ENCODE peak calls at places on chromosomes 1 and 21, in nine cellular contexts. A is RWPE2, Q is Caco-2, V is heart left ventricle, J is cardiac muscle cell, C is AG04450, K is keratinocyte, T is kidney epithelial cell, W is osteoblast. R is an unnamed sample. For H3K27me3, the result is how much of the 10 kb centered on the place peaks cover.

GRCh38 chr1:178724734-178725602 is at the start of gene RALGPS2:
- DNase-seq in A (peak), Q (peak), V (peak), J (peak), C (no peak), K (no peak), T (peak), W (peak), R (peak)

GRCh38 chr1:155307247-155307740 is 1.4 kb upstream of the FDPS start:
- DNase-seq in A (no peak), Q (peak), V (no peak), J (peak), C (no peak), K (no peak), T (no peak), W (no peak), R (no peak)

GRCh38 chr1:217079579-217079978 is 356.4 kb upstream of the ESRRG start:
- DNase-seq in A (no peak), Q (no peak), V (no peak), J (no peak), C (no peak), K (no peak), T (no peak), W (no peak), R (no peak)

GRCh38 chr1:154493276-154493675 is 8.7 kb upstream of the TDRD10 start:
- DNase-seq in A (no peak), Q (no peak), V (peak), J (no peak), C (no peak), K (no peak), T (no peak), W (no peak), R (no peak)

GRCh38 chr1:47478090-47478489 is 40.2 kb downstream of the FOXD2 start:
- DNase-seq in A (no peak), Q (peak), V (no peak), J (peak), C (no peak), K (no peak), T (no peak), W (no peak), R (no peak)

GRCh38 chr1:29583727-29584126 is 347.4 kb downstream of the PTPRU start:
- DNase-seq in A (peak), Q (no peak), V (no peak), J (no peak), C (no peak), K (peak), T (no peak), W (no peak), R (no peak)

GRCh38 chr1:156767879-156768608 is 709 bp downstream of the PRCC start:
- DNase-seq in A (no peak), Q (no peak), V (peak), J (no peak), C (no peak), K (no peak), T (no peak), W (no peak), R (peak)

GRCh38 chr1:11458811-11459275 is 20.1 kb upstream of the DISP3 start:
- DNase-seq in A (no peak), Q (no peak), V (peak), J (peak), C (no peak), K (no peak), T (no peak), W (peak), R (peak)

GRCh38 chr1:95196017-95196416 is 38.0 kb upstream of the RWDD3 start:
- DNase-seq in A (no peak), Q (no peak), V (no peak), J (peak), C (no peak), K (no peak), T (no peak), W (no peak), R (no peak)

GRCh38 chr1:54297596-54298283 is 97.8 kb downstream of the MRPL37 start:
- DNase-seq in A (no peak), Q (no peak), V (no peak), J (no peak), C (no peak), K (no peak), T (no peak), W (no peak), R (peak)

GRCh38 chr1:7993593-7994479 is 32.3 kb downstream of the ERRFI1 start:
- DNase-seq in A (no peak), Q (no peak), V (no peak), J (peak), C (peak), K (no peak), T (peak), W (peak), R (no peak)

GRCh38 chr1:206975313-206975712 is 5.1 kb upstream of the FCAMR start:
- DNase-seq in A (no peak), Q (no peak), V (no peak), J (no peak), C (no peak), K (no peak), T (no peak), W (no peak), R (no peak)

GRCh38 chr1:223243441-223244050 is 100.5 kb upstream of the TLR5 start:
- DNase-seq in A (no peak), Q (no peak), V (no peak), J (no peak), C (no peak), K (no peak), T (no peak), W (no peak), R (no peak)

GRCh38 chr1:77322061-77322900 is 40.5 kb downstream of the AK5 start:
- DNase-seq in A (peak), Q (peak), V (no peak), J (peak), C (peak), K (peak), T (peak), W (peak), R (no peak)

GRCh38 chr21:38136201-38136600 is 120.6 kb upstream of the KCNJ15 start:
- DNase-seq in A (no peak), Q (no peak), V (no peak), J (peak), C (no peak), K (no peak), T (no peak), W (no peak), R (no peak)

GRCh38 chr1:3080236-3080964 is 11.4 kb downstream of the PRDM16 start:
- DNase-seq in A (no peak), Q (no peak), V (no peak), J (no peak), C (no peak), K (no peak), T (no peak), W (no peak), R (no peak)

GRCh38 chr21:29718081-29718815 is 221.5 kb downstream of the GRIK1 start:
- DNase-seq in A (no peak), Q (no peak), V (no peak), J (peak), C (no peak), K (no peak), T (no peak), W (no peak), R (no peak)

GRCh38 chr1:150976879-150977694 is 2.5 kb upstream of the CERS2 start:
- DNase-seq in A (peak), Q (peak), V (peak), J (no peak), C (no peak), K (peak), T (peak), W (peak), R (peak)

GRCh38 chr21:46325073-46325912 is 1.3 kb downstream of the PCNT start:
- DNase-seq in A (no peak), Q (peak), V (peak), J (peak), C (no peak), K (no peak), T (no peak), W (peak), R (no peak)

GRCh38 chr21:14260459-14260764 is 44.5 kb downstream of the RBM11 start:
- DNase-seq in A (no peak), Q (no peak), V (no peak), J (no peak), C (no peak), K (no peak), T (no peak), W (no peak), R (no peak)

GRCh38 chr21:14263879-14264278 is 47.9 kb downstream of the RBM11 start:
- DNase-seq in A (no peak), Q (no peak), V (no peak), J (no peak), C (no peak), K (no peak), T (no peak), W (no peak), R (no peak)

GRCh38 chr21:14262039-14262438 is 46.1 kb downstream of the RBM11 start:
- DNase-seq in A (no peak), Q (no peak), V (no peak), J (no peak), C (no peak), K (no peak), T (no peak), W (no peak), R (no peak)

DNA sequence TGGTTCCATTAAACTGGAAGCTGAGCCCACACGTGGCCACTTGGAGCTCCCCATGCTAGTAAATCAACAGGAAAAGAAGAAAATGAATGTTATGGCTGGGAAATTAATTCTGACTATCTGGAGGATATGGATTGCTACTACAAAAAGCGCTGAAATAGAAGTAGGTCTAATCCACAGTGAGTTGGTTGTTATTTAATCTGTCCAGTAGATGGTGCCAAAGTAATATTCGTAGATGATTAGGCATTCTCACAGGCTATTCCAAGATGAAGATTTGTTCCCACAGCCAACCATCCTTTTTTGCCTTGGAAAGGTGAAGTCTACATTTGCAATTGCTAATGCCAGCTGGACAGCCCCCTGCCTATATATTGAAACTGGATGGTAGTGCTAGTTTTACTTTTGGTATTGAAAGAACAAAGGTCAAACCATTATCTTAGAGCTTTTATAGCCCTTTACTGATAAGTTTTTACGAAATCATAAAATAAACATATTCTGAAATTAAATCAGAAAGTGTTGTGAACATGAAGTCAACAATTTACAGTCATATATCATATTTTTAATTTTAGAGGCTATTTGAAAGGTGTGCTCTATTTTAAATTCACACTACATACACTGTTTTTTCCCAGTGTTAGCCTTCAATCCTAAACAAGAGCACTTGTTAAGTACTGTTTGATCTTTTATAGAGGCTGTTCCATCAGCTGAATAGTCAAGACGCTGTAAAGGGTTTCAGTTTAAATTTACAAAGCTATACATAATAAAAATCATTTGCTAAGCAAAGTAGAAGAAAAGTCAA is 43.9 kb downstream of the RBM11 start:
- DNase-seq in A (no peak), Q (peak), V (no peak), J (peak), C (no peak), K (no peak), T (no peak), W (peak), R (no peak)
- TF ChIP-seq CTCF in A (peak), Q (peak), V (peak), J (peak), C (peak), K (no peak), T (peak), W (peak), R (peak)

GRCh38 chr21:16492892-16493291 is 763.1 kb downstream of the USP25 start:
- DNase-seq in A (no peak), Q (no peak), V (no peak), J (no peak), C (no peak), K (no peak), T (no peak), W (no peak), R (no peak)
- H3K27me3 ChIP-seq in A (under half), Q (under half), V (under half), J (under half), C (under half), K (under half), T (under half), W (under half), R (under half)

GRCh38 chr1:38088366-38088765 is 41.8 kb upstream of the POU3F1 start:
- DNase-seq in A (no peak), Q (peak), V (no peak), J (no peak), C (no peak), K (no peak), T (no peak), W (no peak), R (no peak)
- TF ChIP-seq CTCF in A (no peak), Q (no peak), V (no peak), J (no peak), C (no peak), K (peak), T (no peak), W (no peak), R (no peak)

GRCh38 chr1:175891783-175892309 is 148.5 kb upstream of the TNR start:
- DNase-seq in A (no peak), Q (no peak), V (no peak), J (no peak), C (no peak), K (no peak), T (no peak), W (no peak), R (no peak)

GRCh38 chr1:175893192-175893591 is 149.8 kb upstream of the TNR start:
- DNase-seq in A (no peak), Q (no peak), V (no peak), J (peak), C (no peak), K (no peak), T (no peak), W (no peak), R (no peak)

GRCh38 chr1:175892686-175893085 is 149.3 kb upstream of the TNR start:
- DNase-seq in A (no peak), Q (no peak), V (no peak), J (peak), C (no peak), K (no peak), T (no peak), W (no peak), R (no peak)

GRCh38 chr1:175895966-175896365 is 152.6 kb upstream of the TNR start:
- DNase-seq in A (no peak), Q (no peak), V (no peak), J (no peak), C (no peak), K (no peak), T (no peak), W (no peak), R (no peak)

GRCh38 chr1:175894543-175894942 is 151.1 kb upstream of the TNR start:
- DNase-seq in A (no peak), Q (no peak), V (no peak), J (no peak), C (no peak), K (no peak), T (no peak), W (no peak), R (no peak)
- H3K27me3 ChIP-seq in A (under half), Q (under half), V (under half), J (under half), C (under half), K (under half), T (under half), W (under half), R (under half)

DNA sequence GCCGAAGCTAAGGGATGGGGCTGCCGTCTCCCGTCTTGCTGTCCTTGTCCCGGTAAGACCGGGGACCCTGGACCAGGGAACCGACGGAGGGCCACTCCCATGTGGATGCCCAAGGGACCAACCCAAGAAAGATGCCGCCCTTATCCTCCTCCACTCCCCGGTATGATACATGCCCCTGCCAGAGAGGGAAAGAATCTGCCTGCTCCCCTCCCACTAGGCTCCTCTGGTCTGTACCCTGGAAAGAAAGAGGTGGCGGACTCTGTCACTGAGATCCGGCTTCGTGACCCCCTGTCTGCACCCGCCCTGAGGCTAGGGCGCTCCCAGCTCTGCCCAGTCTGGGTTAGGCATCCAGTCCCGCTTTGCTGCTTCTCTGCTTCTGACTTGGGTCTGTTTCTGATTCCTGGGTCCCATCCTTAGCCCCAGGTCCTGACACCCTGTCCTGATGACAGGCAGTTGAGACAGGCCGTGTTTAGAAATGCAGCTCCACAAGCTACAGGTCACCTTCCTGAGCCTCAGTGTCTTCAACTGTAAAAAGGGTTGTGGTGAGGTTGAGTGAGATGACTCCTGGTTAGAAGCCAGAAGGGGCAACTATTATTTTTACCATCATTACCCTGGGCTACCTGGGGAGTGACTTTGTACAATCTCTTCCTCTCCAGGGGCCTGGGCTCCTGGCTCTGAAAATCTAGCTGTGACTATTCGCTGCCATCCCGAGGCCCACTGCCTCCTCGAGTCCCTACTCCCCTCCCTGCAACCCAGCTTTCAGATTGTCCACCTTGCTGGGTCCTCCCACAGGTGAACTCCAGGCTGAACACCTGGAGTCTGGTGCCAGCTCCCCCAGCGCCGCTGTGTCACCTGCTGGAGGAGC is 3.7 kb downstream of the MATN1 start:
- DNase-seq in A (no peak), Q (no peak), V (no peak), J (no peak), C (no peak), K (no peak), T (no peak), W (peak), R (peak)
- TF ChIP-seq CTCF in A (peak), Q (no peak), V (no peak), J (no peak), C (no peak), K (no peak), T (no peak), W (no peak), R (no peak)

DNA sequence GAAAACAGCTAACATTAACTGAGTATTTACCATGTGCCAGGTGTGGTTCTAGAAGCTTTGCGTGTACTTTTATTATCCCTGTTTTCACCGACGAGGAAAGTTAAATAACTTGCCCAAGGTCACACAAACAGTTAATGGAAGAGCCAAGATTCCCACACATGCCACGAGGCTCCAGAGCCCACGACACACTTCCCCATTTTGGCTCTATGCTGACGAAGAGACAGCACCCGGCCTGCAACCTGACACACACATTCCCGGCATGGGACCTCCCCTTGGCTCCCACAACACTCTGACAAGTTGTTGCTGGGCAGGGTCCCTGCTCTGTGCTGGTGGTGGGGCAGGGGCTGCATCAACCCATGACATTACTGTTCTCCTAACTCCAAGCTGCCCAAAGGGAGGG is 52.8 kb downstream of the RAP1GAP start:
- DNase-seq in A (no peak), Q (no peak), V (no peak), J (no peak), C (no peak), K (no peak), T (no peak), W (no peak), R (no peak)
- H3K27me3 ChIP-seq in A (under half), Q (under half), V (under half), J (under half), C (half or more), K (under half), T (under half), W (under half), R (under half)

DNA sequence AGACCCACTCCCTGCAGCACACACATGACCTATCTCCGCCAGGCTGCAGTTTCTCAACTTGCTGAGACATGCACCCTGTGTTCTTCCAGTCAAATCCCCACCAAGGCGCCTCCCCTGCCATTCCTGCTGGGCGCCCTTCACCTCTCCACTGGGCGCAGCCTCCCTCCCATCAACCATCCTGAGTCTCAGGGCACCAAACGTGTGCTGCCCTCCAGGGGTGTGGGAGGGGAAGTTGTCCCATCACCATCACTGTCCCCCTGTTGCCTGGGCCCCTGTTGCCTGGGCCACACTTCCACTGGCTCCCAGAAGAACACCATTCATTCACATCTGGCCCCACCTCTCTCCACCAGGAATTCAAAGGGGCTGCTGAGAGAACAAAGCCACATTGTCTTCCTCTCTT is 44.9 kb upstream of the EFHD2 start:
- DNase-seq in A (no peak), Q (no peak), V (no peak), J (no peak), C (no peak), K (no peak), T (no peak), W (no peak), R (no peak)
- TF ChIP-seq CTCF in A (peak), Q (no peak), V (no peak), J (no peak), C (no peak), K (peak), T (no peak), W (no peak), R (no peak)

DNA sequence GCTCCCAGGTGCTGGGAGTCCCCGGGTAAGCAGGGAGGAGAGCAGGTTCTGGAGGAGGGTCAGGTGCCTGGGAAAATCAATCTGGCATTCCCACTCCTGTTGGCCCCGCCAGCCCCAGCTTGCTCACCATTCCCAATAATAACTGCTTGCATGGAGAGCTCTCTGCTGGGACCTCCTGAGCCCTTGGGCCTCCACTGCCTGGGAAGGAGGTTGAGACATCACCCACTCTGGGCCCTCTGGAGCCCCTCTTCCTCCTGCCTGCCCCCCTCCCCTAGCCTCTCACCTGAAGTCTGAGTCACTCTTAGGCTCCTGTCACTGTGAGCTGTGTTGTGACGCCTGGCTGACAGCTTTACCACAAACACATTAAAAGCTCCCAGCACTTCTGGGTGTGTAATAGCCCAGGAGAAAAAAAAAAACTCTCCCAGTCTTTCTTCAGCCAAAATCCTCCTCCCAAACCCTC is 4.8 kb downstream of the CAMK2N1 start:
- DNase-seq in A (no peak), Q (peak), V (no peak), J (no peak), C (no peak), K (no peak), T (no peak), W (peak), R (no peak)
- H3K27me3 ChIP-seq in A (under half), Q (under half), V (under half), J (half or more), C (under half), K (under half), T (under half), W (under half), R (under half)

DNA sequence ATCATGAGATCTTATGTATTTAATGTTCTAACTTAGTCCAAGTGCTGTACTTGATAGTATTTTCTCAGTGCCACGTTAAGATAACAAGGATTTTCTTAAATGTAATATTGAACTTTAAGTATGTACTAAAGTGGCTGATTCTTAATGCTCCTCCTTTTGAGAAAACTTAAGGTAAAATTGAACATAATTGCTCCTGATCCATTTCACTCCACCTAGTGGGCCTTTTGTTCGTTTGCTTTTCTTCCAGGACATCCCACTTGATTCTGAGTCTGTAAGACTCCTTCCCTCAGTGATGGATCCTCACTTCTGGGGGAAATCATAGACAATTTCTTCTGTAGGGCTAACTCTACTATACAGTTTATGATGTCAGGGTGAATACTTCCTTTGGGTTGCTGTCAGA is 173.1 kb downstream of the LMO4 start:
- DNase-seq in A (no peak), Q (no peak), V (no peak), J (peak), C (no peak), K (no peak), T (no peak), W (no peak), R (no peak)
- TF ChIP-seq CTCF in A (peak), Q (no peak), V (no peak), J (peak), C (peak), K (no peak), T (no peak), W (peak), R (no peak)